ENCODE peak calls at places on chromosomes 16 and 17, in four cellular contexts. C, I, T and D are unnamed samples. For H3K4me1, the result is how much of the 10 kb centered on the place peaks cover.

GRCh38 chr16:22849517-22849916 is 35.6 kb downstream of the HS3ST2 start:
- DNase-seq in I (no peak), C (no peak), T (no peak), D (no peak)

GRCh38 chr16:76277099-76278030 is at the start of gene CNTNAP4:
- DNase-seq in C (peak), I (no peak), T (no peak), D (no peak)

GRCh38 chr17:3574231-3574630 is 16.6 kb upstream of the TRPV3 start:
- DNase-seq in I (no peak), C (no peak), T (no peak), D (no peak)

GRCh38 chr16:87295259-87295658 is 21.9 kb downstream of the C16orf95 start:
- DNase-seq in C (no peak), I (no peak), T (no peak), D (no peak)

GRCh38 chr17:21213491-21214014 is 408 bp downstream of the TMEM11 start:
- DNase-seq in C (peak), I (peak), T (no peak), D (peak)

GRCh38 chr17:80605326-80606066 is 60.9 kb downstream of the RPTOR start:
- DNase-seq in C (no peak), I (no peak), T (no peak), D (no peak)

GRCh38 chr16:75251280-75252048 is at the start of gene BCAR1:
- DNase-seq in I (peak), C (peak), T (no peak), D (peak)

GRCh38 chr16:59707441-59707840 is 973.3 kb upstream of the GOT2 start:
- DNase-seq in T (no peak), C (no peak), I (no peak), D (no peak)

GRCh38 chr17:48555183-48555615 is 10.3 kb upstream of the HOXB2 start:
- DNase-seq in T (no peak), C (no peak), I (no peak), D (no peak)

GRCh38 chr17:21089145-21089544 is 37.6 kb upstream of the DHRS7B start:
- DNase-seq in I (no peak), C (no peak), T (no peak), D (no peak)

GRCh38 chr16:54933281-54934150 is 2.9 kb downstream of the IRX5 start:
- DNase-seq in I (no peak), C (no peak), T (no peak), D (no peak)

GRCh38 chr16:29254676-29255495 is 151.6 kb downstream of the NPIPB11 start:
- DNase-seq in I (no peak), C (peak), T (no peak), D (no peak)

GRCh38 chr16:24734382-24734781 is 4.9 kb downstream of the TNRC6A start:
- DNase-seq in C (no peak), I (no peak), T (no peak), D (no peak)

GRCh38 chr16:15751940-15752339 is 101.9 kb downstream of the NDE1 start:
- DNase-seq in C (no peak), I (no peak), T (no peak), D (no peak)

GRCh38 chr17:81199482-81199830 is 23.3 kb downstream of the CEP131 start:
- DNase-seq in C (no peak), T (no peak), I (no peak), D (no peak)

GRCh38 chr16:77585852-77586251 is 136.5 kb upstream of the NUDT7 start:
- DNase-seq in I (no peak), T (no peak), C (no peak), D (no peak)

GRCh38 chr16:87160218-87160617 is 157.0 kb downstream of the C16orf95 start:
- DNase-seq in T (no peak), I (no peak), C (no peak), D (peak)

GRCh38 chr16:15741207-15741871 is 91.3 kb downstream of the NDE1 start:
- DNase-seq in I (no peak), C (no peak), T (no peak), D (no peak)

GRCh38 chr16:89922477-89922883 is 662 bp upstream of the TUBB3 start:
- DNase-seq in T (peak), I (peak), C (peak), D (no peak)

GRCh38 chr17:19546289-19547065 is 12.8 kb downstream of the SLC47A1 start:
- DNase-seq in C (peak), I (peak), T (no peak), D (peak)

GRCh38 chr17:19551148-19551547 is 17.5 kb downstream of the SLC47A1 start:
- DNase-seq in C (no peak), I (no peak), T (no peak), D (no peak)

GRCh38 chr17:19551708-19552148 is 18.1 kb downstream of the SLC47A1 start:
- DNase-seq in T (no peak), C (no peak), I (no peak), D (no peak)

GRCh38 chr17:19553036-19553435 is 19.4 kb downstream of the SLC47A1 start:
- DNase-seq in T (no peak), C (no peak), I (no peak), D (no peak)

DNA sequence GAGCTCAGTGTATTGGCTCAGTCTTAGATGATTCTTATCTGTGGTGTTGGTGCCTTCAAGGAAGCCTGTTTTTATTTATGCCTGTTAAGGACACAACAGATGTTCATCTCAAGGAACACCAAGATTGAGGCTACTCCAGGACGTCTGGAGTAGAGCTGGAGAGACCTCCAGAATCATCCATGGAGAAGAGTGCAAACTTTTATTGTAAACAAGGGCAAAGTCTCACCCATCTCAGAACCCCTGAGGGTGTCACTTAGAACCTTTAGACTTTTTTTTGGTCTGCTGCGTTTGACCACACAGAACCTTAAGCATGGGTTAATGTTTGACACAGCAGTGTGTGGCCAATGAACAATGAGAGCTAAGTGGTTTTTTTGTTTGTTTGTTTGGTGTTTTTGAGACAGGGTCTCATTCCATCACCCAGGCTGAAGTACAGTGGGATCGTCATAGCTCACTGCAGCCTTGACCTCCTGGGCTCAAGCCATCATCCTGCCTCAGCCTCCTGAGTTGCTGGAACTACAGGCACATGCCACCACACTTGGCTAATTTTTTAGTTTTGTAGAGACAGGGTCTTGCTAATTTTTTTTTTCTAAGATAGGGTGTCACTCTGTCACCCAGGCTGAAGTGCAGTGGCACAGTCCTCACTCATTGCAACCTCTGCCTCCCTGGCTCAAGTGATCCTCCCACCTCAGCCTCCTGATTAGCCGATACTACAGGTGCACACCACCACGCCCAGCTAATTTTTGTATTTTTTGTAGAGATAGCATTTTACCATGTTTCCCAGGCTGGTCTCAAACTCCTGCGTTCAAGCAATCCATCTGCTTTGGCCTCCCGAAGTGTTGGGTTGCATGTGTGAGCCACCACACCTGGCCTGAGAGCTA is 16.3 kb downstream of the SLC47A1 start:
- DNase-seq in I (no peak), C (no peak), T (no peak), D (no peak)
- H3K4me1 ChIP-seq in I (under half), C (under half), T (under half), D (under half)

GRCh38 chr16:73743665-73744496 is 552.7 kb upstream of the PSMD7 start:
- DNase-seq in C (no peak), I (no peak), T (no peak), D (no peak)
- TF ChIP-seq CTCF in C (no peak), I (no peak), T (no peak), D (no peak)

GRCh38 chr17:82234211-82235055 is 5.6 kb downstream of the SLC16A3 start:
- DNase-seq in C (no peak), T (peak), I (no peak), D (peak)
- H3K4me1 ChIP-seq in C (half or more), T (half or more), I (half or more), D (half or more)

DNA sequence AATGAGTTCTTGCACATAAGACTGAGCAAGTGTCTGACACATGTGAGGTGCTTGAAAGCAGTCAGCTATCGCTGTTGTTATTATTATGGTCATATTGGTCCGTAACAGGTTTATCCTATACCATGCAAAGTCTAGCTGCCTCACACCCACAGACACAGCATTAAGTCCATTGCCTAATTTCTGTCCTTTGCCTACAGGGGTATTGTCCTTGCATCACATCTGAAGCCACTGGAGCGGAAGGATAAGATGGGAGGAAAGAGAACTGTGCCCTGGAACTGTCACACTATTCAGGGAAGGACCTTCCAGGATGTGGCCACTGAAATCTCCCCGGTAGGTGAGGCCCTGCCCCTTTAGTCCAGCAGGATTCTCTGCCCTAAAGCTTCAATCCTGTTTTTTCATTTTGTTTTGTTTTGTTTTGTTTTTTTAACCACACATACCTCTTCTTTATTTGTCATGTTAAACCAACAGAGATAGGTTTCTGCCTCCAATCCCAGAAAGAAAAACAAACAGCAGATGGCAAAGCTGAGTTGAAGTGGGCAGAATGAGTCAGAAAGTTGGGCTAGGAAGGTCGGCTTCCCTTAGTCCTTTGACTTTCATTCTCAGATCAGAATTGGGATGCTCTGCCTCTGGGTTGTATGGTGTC is 2.2 kb upstream of the EFTUD2 start:
- DNase-seq in I (no peak), T (peak), C (no peak), D (no peak)
- TF ChIP-seq CTCF in I (no peak), T (no peak), C (no peak), D (no peak)

GRCh38 chr16:66898933-66899309 is 18.6 kb downstream of the PDP2 start:
- DNase-seq in I (no peak), C (no peak), T (no peak), D (no peak)

GRCh38 chr16:66899945-66900688 is 18.6 kb downstream of the CDH16 start:
- DNase-seq in C (peak), T (no peak), I (peak), D (no peak)

GRCh38 chr16:66901626-66902025 is 17.1 kb downstream of the CDH16 start:
- DNase-seq in C (peak), I (no peak), T (no peak), D (peak)

GRCh38 chr16:66899310-66899944 is 19.1 kb downstream of the PDP2 start:
- DNase-seq in I (no peak), C (no peak), T (no peak), D (no peak)

DNA sequence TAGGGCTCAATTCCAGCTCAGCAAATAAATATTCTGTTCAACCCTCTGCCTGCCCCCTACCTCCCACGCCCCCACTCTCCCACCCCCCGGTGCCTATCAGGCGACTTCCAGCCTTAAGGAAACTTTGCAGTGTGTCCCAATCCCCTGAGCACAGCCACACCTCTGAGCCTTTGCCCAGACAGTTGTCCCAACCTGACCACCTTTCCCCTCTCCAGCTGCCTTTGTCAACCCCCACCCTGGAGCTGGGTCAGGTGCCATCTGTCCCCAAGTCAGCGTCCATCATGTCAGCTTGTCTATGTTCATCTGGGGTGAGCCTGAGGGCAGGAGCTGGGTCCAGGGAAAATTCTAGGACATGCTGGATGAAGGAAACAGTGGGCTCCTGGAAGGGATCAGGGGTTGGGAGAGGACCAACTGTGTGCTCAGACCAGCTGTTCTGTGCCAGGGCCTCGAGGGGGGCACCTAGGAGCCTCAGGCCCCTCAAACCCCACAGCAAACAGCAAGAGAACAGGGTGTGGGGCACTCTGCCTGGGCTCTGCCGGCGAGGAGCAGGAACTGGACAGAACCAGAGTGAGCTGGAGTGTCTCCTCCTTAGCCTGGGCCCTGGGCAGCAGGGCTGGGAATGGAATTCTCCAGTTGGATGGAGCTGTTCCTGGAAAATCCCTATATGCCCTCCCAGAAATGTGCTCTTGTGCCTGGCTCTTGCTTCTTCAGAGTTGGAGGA is 17.8 kb downstream of the CDH16 start:
- DNase-seq in I (no peak), C (no peak), T (no peak), D (no peak)
- H3K4me1 ChIP-seq in I (half or more), C (half or more), T (under half), D (under half)

GRCh38 chr16:85859818-85860125 is 39.2 kb upstream of the IRF8 start:
- DNase-seq in T (no peak), I (no peak), C (no peak), D (no peak)
- TF ChIP-seq CTCF in T (no peak), I (no peak), C (no peak), D (no peak)

DNA sequence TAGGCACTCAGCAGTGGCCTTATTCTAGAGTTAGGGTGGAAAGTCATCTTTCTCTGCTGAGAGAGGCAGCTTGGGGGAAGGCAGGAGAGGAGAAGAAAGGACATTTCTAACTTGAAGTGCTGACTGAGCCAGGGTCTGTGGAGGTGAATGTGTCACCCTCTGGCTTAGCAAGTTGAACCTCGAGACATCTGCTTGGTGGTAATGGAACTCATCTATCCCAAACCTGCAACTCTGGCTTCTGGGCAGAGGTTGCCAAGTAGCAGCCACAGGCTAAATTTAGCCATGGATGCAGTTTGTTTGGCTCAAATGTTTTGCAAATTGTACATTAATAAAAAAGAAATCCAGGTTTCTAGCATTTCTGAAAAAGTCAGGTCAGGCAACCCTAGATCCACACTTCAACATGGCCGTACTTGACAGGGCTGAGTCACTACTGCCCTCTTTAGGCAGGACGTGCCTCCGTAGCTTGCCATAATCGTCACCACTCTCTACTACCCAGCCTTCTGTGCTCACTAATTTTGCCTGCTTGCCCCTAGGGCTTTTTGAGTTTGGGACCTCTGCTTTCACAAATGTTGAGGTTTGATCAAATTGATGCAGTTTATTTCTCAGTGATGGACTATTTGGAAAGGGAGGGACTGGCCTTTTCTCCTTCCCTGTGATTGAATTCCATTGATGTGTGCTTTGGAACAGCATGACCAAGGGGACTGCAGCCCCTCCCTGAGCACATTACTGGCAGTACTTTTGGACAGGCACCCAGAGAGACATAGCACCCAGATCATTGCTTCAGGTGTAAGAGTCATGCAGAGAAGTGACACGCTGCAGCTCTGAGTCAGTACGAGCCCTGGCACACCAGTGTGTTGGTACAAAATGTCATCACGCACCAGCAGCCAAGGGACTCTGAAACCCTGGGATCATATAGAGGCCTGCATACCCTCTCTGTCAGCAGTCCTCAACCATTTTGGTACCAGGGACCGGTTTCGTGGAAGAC is 5.2 kb downstream of the CDH13 start:
- DNase-seq in I (no peak), T (no peak), C (peak), D (no peak)
- H3K4me1 ChIP-seq in I (under half), T (half or more), C (under half), D (under half)

DNA sequence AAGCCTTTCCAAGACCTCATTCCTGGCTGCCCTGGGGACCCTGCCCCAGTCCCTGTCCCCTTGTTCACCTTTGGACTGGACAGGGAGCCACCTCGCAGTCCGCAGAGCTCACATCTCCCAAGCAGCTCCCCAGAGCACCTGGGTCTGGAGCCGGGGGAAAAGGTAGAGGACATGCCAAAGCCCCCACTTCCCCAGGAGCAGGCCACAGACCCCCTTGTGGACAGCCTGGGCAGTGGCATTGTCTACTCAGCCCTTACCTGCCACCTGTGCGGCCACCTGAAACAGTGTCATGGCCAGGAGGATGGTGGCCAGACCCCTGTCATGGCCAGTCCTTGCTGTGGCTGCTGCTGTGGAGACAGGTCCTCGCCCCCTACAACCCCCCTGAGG is 38.7 kb upstream of the IL21R start:
- DNase-seq in C (no peak), T (no peak), I (no peak), D (no peak)
- TF ChIP-seq CTCF in C (no peak), T (no peak), I (no peak), D (no peak)

DNA sequence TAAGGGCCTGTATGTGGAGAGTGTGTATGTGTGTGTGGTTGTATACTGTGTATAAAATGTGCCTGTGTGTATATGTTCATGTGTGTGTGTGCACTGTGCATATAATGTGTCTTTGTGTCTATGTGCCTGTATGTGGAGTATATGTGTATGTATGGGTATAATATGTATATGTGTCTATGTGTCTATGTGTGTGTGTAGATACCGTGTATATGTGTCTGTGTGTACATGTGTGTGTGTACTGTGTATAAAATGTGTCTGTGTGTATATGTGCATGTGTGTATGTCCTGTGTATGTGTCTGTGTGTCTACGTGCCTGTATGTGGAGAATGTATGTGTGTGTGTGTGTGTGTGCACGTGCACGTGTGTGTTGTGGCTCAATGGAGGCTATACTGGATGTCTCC is 200.4 kb upstream of the ZFHX3 start:
- DNase-seq in I (no peak), C (no peak), T (no peak), D (no peak)
- H3K4me1 ChIP-seq in I (under half), C (under half), T (under half), D (under half)